ENCODE peak calls at places on chromosomes 5 and 9, in nine cellular contexts. One of them, this sample, is unnamed.

GRCh38 chr5:101605700-101606099 is 690.4 kb downstream of the SLCO4C1 start:
- DNase-seq in NCI-H1092 treated with DMSO at 0.1 percent for 48 hours: no peak
- DNase-seq in C1 segment of cervical spinal cord: no peak
- DNase-seq in hepatic stellate cell: no peak
- DNase-seq in T-cell: no peak
- DNase-seq in right atrium auricular region: no peak
- DNase-seq in LoVo: no peak
- DNase-seq in CD8-positive, alpha-beta T cell: no peak
- DNase-seq in iris pigment epithelial cell: no peak
- DNase-seq in this sample: no peak

GRCh38 chr9:69121155-69122085 is 52.7 kb upstream of the TJP2 start:
- DNase-seq in NCI-H1092 treated with DMSO at 0.1 percent for 48 hours: peak
- DNase-seq in C1 segment of cervical spinal cord: peak
- DNase-seq in hepatic stellate cell: peak
- DNase-seq in T-cell: peak
- DNase-seq in right atrium auricular region: no peak
- DNase-seq in LoVo: peak
- DNase-seq in CD8-positive, alpha-beta T cell: no peak
- DNase-seq in iris pigment epithelial cell: peak
- DNase-seq in this sample: peak

GRCh38 chr5:141711687-141712086 is 29.7 kb upstream of the ARAP3 start:
- DNase-seq in NCI-H1092 treated with DMSO at 0.1 percent for 48 hours: no peak
- DNase-seq in C1 segment of cervical spinal cord: no peak
- DNase-seq in hepatic stellate cell: no peak
- DNase-seq in T-cell: no peak
- DNase-seq in right atrium auricular region: no peak
- DNase-seq in LoVo: no peak
- DNase-seq in CD8-positive, alpha-beta T cell: no peak
- DNase-seq in iris pigment epithelial cell: no peak
- DNase-seq in this sample: no peak

GRCh38 chr5:7094626-7095025 is 301.3 kb upstream of the ADCY2 start:
- DNase-seq in NCI-H1092 treated with DMSO at 0.1 percent for 48 hours: no peak
- DNase-seq in C1 segment of cervical spinal cord: no peak
- DNase-seq in hepatic stellate cell: no peak
- DNase-seq in T-cell: no peak
- DNase-seq in right atrium auricular region: no peak
- DNase-seq in LoVo: peak
- DNase-seq in CD8-positive, alpha-beta T cell: no peak
- DNase-seq in iris pigment epithelial cell: no peak
- DNase-seq in this sample: peak

GRCh38 chr9:68998812-68999211 is 15.1 kb downstream of the PRKACG start:
- DNase-seq in NCI-H1092 treated with DMSO at 0.1 percent for 48 hours: no peak
- DNase-seq in C1 segment of cervical spinal cord: no peak
- DNase-seq in hepatic stellate cell: no peak
- DNase-seq in T-cell: no peak
- DNase-seq in right atrium auricular region: no peak
- DNase-seq in LoVo: no peak
- DNase-seq in CD8-positive, alpha-beta T cell: no peak
- DNase-seq in iris pigment epithelial cell: no peak
- DNase-seq in this sample: peak

GRCh38 chr5:107063511-107063910 is 607.2 kb downstream of the EFNA5 start:
- DNase-seq in NCI-H1092 treated with DMSO at 0.1 percent for 48 hours: no peak
- DNase-seq in C1 segment of cervical spinal cord: no peak
- DNase-seq in hepatic stellate cell: no peak
- DNase-seq in T-cell: no peak
- DNase-seq in right atrium auricular region: no peak
- DNase-seq in LoVo: no peak
- DNase-seq in CD8-positive, alpha-beta T cell: no peak
- DNase-seq in iris pigment epithelial cell: peak
- DNase-seq in this sample: no peak

GRCh38 chr5:16806691-16807433 is 129.2 kb downstream of the MYO10 start:
- DNase-seq in NCI-H1092 treated with DMSO at 0.1 percent for 48 hours: no peak
- DNase-seq in C1 segment of cervical spinal cord: no peak
- DNase-seq in hepatic stellate cell: no peak
- DNase-seq in T-cell: no peak
- DNase-seq in right atrium auricular region: no peak
- DNase-seq in LoVo: no peak
- DNase-seq in CD8-positive, alpha-beta T cell: no peak
- DNase-seq in iris pigment epithelial cell: no peak
- DNase-seq in this sample: no peak

GRCh38 chr9:137313326-137313920 is 11.4 kb upstream of the NRARP start:
- DNase-seq in NCI-H1092 treated with DMSO at 0.1 percent for 48 hours: no peak
- DNase-seq in C1 segment of cervical spinal cord: no peak
- DNase-seq in hepatic stellate cell: peak
- DNase-seq in T-cell: no peak
- DNase-seq in right atrium auricular region: no peak
- DNase-seq in LoVo: no peak
- DNase-seq in CD8-positive, alpha-beta T cell: no peak
- DNase-seq in iris pigment epithelial cell: no peak
- DNase-seq in this sample: no peak

GRCh38 chr5:79075646-79076426 is 6.3 kb downstream of the BHMT2 start:
- DNase-seq in NCI-H1092 treated with DMSO at 0.1 percent for 48 hours: no peak
- DNase-seq in C1 segment of cervical spinal cord: no peak
- DNase-seq in hepatic stellate cell: no peak
- DNase-seq in T-cell: no peak
- DNase-seq in right atrium auricular region: no peak
- DNase-seq in LoVo: no peak
- DNase-seq in CD8-positive, alpha-beta T cell: no peak
- DNase-seq in iris pigment epithelial cell: no peak
- DNase-seq in this sample: no peak

GRCh38 chr5:172005708-172006377 is 595 bp downstream of the FBXW11 start:
- DNase-seq in NCI-H1092 treated with DMSO at 0.1 percent for 48 hours: no peak
- DNase-seq in C1 segment of cervical spinal cord: no peak
- DNase-seq in hepatic stellate cell: peak
- DNase-seq in T-cell: no peak
- DNase-seq in right atrium auricular region: no peak
- DNase-seq in LoVo: no peak
- DNase-seq in CD8-positive, alpha-beta T cell: peak
- DNase-seq in iris pigment epithelial cell: no peak
- DNase-seq in this sample: peak

GRCh38 chr5:141875022-141875740 is 3.0 kb downstream of the PCDH1 start:
- DNase-seq in NCI-H1092 treated with DMSO at 0.1 percent for 48 hours: no peak
- DNase-seq in C1 segment of cervical spinal cord: no peak
- DNase-seq in hepatic stellate cell: no peak
- DNase-seq in T-cell: no peak
- DNase-seq in right atrium auricular region: no peak
- DNase-seq in LoVo: no peak
- DNase-seq in CD8-positive, alpha-beta T cell: no peak
- DNase-seq in iris pigment epithelial cell: no peak
- DNase-seq in this sample: no peak

GRCh38 chr5:36172593-36172992 is 20.7 kb downstream of the SKP2 start:
- DNase-seq in NCI-H1092 treated with DMSO at 0.1 percent for 48 hours: no peak
- DNase-seq in C1 segment of cervical spinal cord: no peak
- DNase-seq in hepatic stellate cell: no peak
- DNase-seq in T-cell: no peak
- DNase-seq in right atrium auricular region: no peak
- DNase-seq in LoVo: no peak
- DNase-seq in CD8-positive, alpha-beta T cell: no peak
- DNase-seq in iris pigment epithelial cell: no peak
- DNase-seq in this sample: no peak

GRCh38 chr5:171676286-171676944 is 109.2 kb upstream of the SMIM23 start:
- DNase-seq in NCI-H1092 treated with DMSO at 0.1 percent for 48 hours: no peak
- DNase-seq in C1 segment of cervical spinal cord: no peak
- DNase-seq in hepatic stellate cell: no peak
- DNase-seq in T-cell: no peak
- DNase-seq in right atrium auricular region: peak
- DNase-seq in LoVo: no peak
- DNase-seq in CD8-positive, alpha-beta T cell: no peak
- DNase-seq in iris pigment epithelial cell: no peak
- DNase-seq in this sample: no peak

GRCh38 chr9:105511486-105511885 is 46.4 kb upstream of the FKTN start:
- DNase-seq in NCI-H1092 treated with DMSO at 0.1 percent for 48 hours: no peak
- DNase-seq in C1 segment of cervical spinal cord: no peak
- DNase-seq in hepatic stellate cell: no peak
- DNase-seq in T-cell: no peak
- DNase-seq in right atrium auricular region: no peak
- DNase-seq in LoVo: no peak
- DNase-seq in CD8-positive, alpha-beta T cell: no peak
- DNase-seq in iris pigment epithelial cell: no peak
- DNase-seq in this sample: no peak

GRCh38 chr5:59548807-59549357 is 344.6 kb downstream of the PDE4D start:
- DNase-seq in NCI-H1092 treated with DMSO at 0.1 percent for 48 hours: peak
- DNase-seq in C1 segment of cervical spinal cord: no peak
- DNase-seq in hepatic stellate cell: no peak
- DNase-seq in T-cell: no peak
- DNase-seq in right atrium auricular region: no peak
- DNase-seq in LoVo: peak
- DNase-seq in CD8-positive, alpha-beta T cell: no peak
- DNase-seq in iris pigment epithelial cell: no peak
- DNase-seq in this sample: no peak

GRCh38 chr5:179475211-179475840 is 75.0 kb upstream of the RUFY1 start:
- DNase-seq in NCI-H1092 treated with DMSO at 0.1 percent for 48 hours: peak
- DNase-seq in C1 segment of cervical spinal cord: no peak
- DNase-seq in hepatic stellate cell: no peak
- DNase-seq in T-cell: no peak
- DNase-seq in right atrium auricular region: no peak
- DNase-seq in LoVo: no peak
- DNase-seq in CD8-positive, alpha-beta T cell: no peak
- DNase-seq in iris pigment epithelial cell: no peak
- DNase-seq in this sample: no peak

GRCh38 chr9:131992906-131993657 is 86.6 kb downstream of the MED27 start:
- DNase-seq in NCI-H1092 treated with DMSO at 0.1 percent for 48 hours: no peak
- DNase-seq in C1 segment of cervical spinal cord: no peak
- DNase-seq in hepatic stellate cell: no peak
- DNase-seq in T-cell: no peak
- DNase-seq in right atrium auricular region: no peak
- DNase-seq in LoVo: no peak
- DNase-seq in CD8-positive, alpha-beta T cell: no peak
- DNase-seq in iris pigment epithelial cell: no peak
- DNase-seq in this sample: no peak

GRCh38 chr9:135038331-135038730 is 49.1 kb upstream of the OLFM1 start:
- DNase-seq in NCI-H1092 treated with DMSO at 0.1 percent for 48 hours: no peak
- DNase-seq in C1 segment of cervical spinal cord: no peak
- DNase-seq in hepatic stellate cell: no peak
- DNase-seq in T-cell: no peak
- DNase-seq in right atrium auricular region: no peak
- DNase-seq in LoVo: no peak
- DNase-seq in CD8-positive, alpha-beta T cell: no peak
- DNase-seq in iris pigment epithelial cell: no peak
- DNase-seq in this sample: no peak

GRCh38 chr5:88826959-88827585 is 55.9 kb downstream of the MEF2C start:
- DNase-seq in NCI-H1092 treated with DMSO at 0.1 percent for 48 hours: no peak
- DNase-seq in C1 segment of cervical spinal cord: peak
- DNase-seq in hepatic stellate cell: no peak
- DNase-seq in T-cell: no peak
- DNase-seq in right atrium auricular region: no peak
- DNase-seq in LoVo: peak
- DNase-seq in CD8-positive, alpha-beta T cell: no peak
- DNase-seq in iris pigment epithelial cell: peak
- DNase-seq in this sample: peak

GRCh38 chr5:156486394-156487238 is 159.7 kb downstream of the SGCD start:
- DNase-seq in NCI-H1092 treated with DMSO at 0.1 percent for 48 hours: no peak
- DNase-seq in C1 segment of cervical spinal cord: no peak
- DNase-seq in hepatic stellate cell: no peak
- DNase-seq in T-cell: no peak
- DNase-seq in right atrium auricular region: no peak
- DNase-seq in LoVo: no peak
- DNase-seq in CD8-positive, alpha-beta T cell: no peak
- DNase-seq in iris pigment epithelial cell: no peak
- DNase-seq in this sample: no peak

GRCh38 chr9:136144450-136144849 is 25.8 kb upstream of the TMEM250 start:
- DNase-seq in NCI-H1092 treated with DMSO at 0.1 percent for 48 hours: no peak
- DNase-seq in C1 segment of cervical spinal cord: no peak
- DNase-seq in hepatic stellate cell: no peak
- DNase-seq in T-cell: no peak
- DNase-seq in right atrium auricular region: no peak
- DNase-seq in LoVo: no peak
- DNase-seq in CD8-positive, alpha-beta T cell: no peak
- DNase-seq in iris pigment epithelial cell: no peak
- DNase-seq in this sample: no peak

GRCh38 chr9:112051812-112052211 is 123.3 kb downstream of the SUSD1 start:
- DNase-seq in NCI-H1092 treated with DMSO at 0.1 percent for 48 hours: no peak
- DNase-seq in C1 segment of cervical spinal cord: no peak
- DNase-seq in hepatic stellate cell: no peak
- DNase-seq in T-cell: no peak
- DNase-seq in right atrium auricular region: no peak
- DNase-seq in LoVo: no peak
- DNase-seq in CD8-positive, alpha-beta T cell: no peak
- DNase-seq in iris pigment epithelial cell: no peak
- DNase-seq in this sample: no peak

GRCh38 chr9:117679425-117679824 is 24.8 kb upstream of the TLR4 start:
- DNase-seq in NCI-H1092 treated with DMSO at 0.1 percent for 48 hours: no peak
- DNase-seq in C1 segment of cervical spinal cord: no peak
- DNase-seq in hepatic stellate cell: no peak
- DNase-seq in T-cell: no peak
- DNase-seq in right atrium auricular region: no peak
- DNase-seq in LoVo: no peak
- DNase-seq in CD8-positive, alpha-beta T cell: no peak
- DNase-seq in iris pigment epithelial cell: no peak
- DNase-seq in this sample: no peak

GRCh38 chr5:107388111-107388861 is 282.5 kb downstream of the EFNA5 start:
- DNase-seq in NCI-H1092 treated with DMSO at 0.1 percent for 48 hours: no peak
- DNase-seq in C1 segment of cervical spinal cord: no peak
- DNase-seq in hepatic stellate cell: no peak
- DNase-seq in T-cell: no peak
- DNase-seq in right atrium auricular region: no peak
- DNase-seq in LoVo: no peak
- DNase-seq in CD8-positive, alpha-beta T cell: no peak
- DNase-seq in iris pigment epithelial cell: peak
- DNase-seq in this sample: peak

GRCh38 chr5:125476888-125477585 is 730.6 kb upstream of the ZNF608 start:
- DNase-seq in NCI-H1092 treated with DMSO at 0.1 percent for 48 hours: no peak
- DNase-seq in C1 segment of cervical spinal cord: no peak
- DNase-seq in hepatic stellate cell: no peak
- DNase-seq in T-cell: no peak
- DNase-seq in right atrium auricular region: no peak
- DNase-seq in LoVo: no peak
- DNase-seq in CD8-positive, alpha-beta T cell: no peak
- DNase-seq in iris pigment epithelial cell: peak
- DNase-seq in this sample: no peak

GRCh38 chr5:174793684-174794328 is 69.4 kb downstream of the MSX2 start:
- DNase-seq in NCI-H1092 treated with DMSO at 0.1 percent for 48 hours: peak
- DNase-seq in C1 segment of cervical spinal cord: peak
- DNase-seq in hepatic stellate cell: peak
- DNase-seq in T-cell: peak
- DNase-seq in right atrium auricular region: peak
- DNase-seq in LoVo: peak
- DNase-seq in CD8-positive, alpha-beta T cell: peak
- DNase-seq in iris pigment epithelial cell: peak
- DNase-seq in this sample: peak

GRCh38 chr5:100175346-100175745 is 359.8 kb upstream of the FAM174A start:
- DNase-seq in NCI-H1092 treated with DMSO at 0.1 percent for 48 hours: no peak
- DNase-seq in C1 segment of cervical spinal cord: no peak
- DNase-seq in hepatic stellate cell: no peak
- DNase-seq in T-cell: no peak
- DNase-seq in right atrium auricular region: no peak
- DNase-seq in LoVo: no peak
- DNase-seq in CD8-positive, alpha-beta T cell: no peak
- DNase-seq in iris pigment epithelial cell: no peak
- DNase-seq in this sample: no peak

GRCh38 chr5:163269624-163270023 is 167.8 kb upstream of the CCNG1 start:
- DNase-seq in NCI-H1092 treated with DMSO at 0.1 percent for 48 hours: peak
- DNase-seq in C1 segment of cervical spinal cord: no peak
- DNase-seq in hepatic stellate cell: no peak
- DNase-seq in T-cell: no peak
- DNase-seq in right atrium auricular region: no peak
- DNase-seq in LoVo: peak
- DNase-seq in CD8-positive, alpha-beta T cell: no peak
- DNase-seq in iris pigment epithelial cell: no peak
- DNase-seq in this sample: peak

GRCh38 chr5:13553896-13554295 is 390.6 kb downstream of the DNAH5 start:
- DNase-seq in NCI-H1092 treated with DMSO at 0.1 percent for 48 hours: no peak
- DNase-seq in C1 segment of cervical spinal cord: no peak
- DNase-seq in hepatic stellate cell: no peak
- DNase-seq in T-cell: no peak
- DNase-seq in right atrium auricular region: no peak
- DNase-seq in LoVo: no peak
- DNase-seq in CD8-positive, alpha-beta T cell: no peak
- DNase-seq in iris pigment epithelial cell: peak
- DNase-seq in this sample: no peak

This sample was measured in OCI-LY7.